ENCODE peak calls at places on chromosomes 4 and X, in ten cellular contexts. One of them, this sample, is unnamed.

GRCh38 chr4:83866821-83867220 is 330.9 kb downstream of the GPAT3 start:
- DNase-seq in activated B cell treated with CpG ODN at 0.5 μM for 24 hours: no peak
- DNase-seq in T47D: no peak
- DNase-seq in NT2/D1: no peak
- DNase-seq in posterior cingulate gyrus: no peak
- DNase-seq in glutamatergic neuron: no peak
- DNase-seq in omental fat pad: no peak
- DNase-seq in germinal center: no peak
- DNase-seq in LHCN-M2: no peak
- DNase-seq in glomerular endothelial cell: no peak
- DNase-seq in this sample: no peak

GRCh38 chr4:144872508-144873293 is 225.3 kb downstream of the ANAPC10 start:
- DNase-seq in omental fat pad: no peak
- DNase-seq in glomerular endothelial cell: no peak
- DNase-seq in germinal center: no peak
- DNase-seq in glutamatergic neuron: no peak
- DNase-seq in activated B cell treated with CpG ODN at 0.5 μM for 24 hours: no peak
- DNase-seq in LHCN-M2: no peak
- DNase-seq in NT2/D1: no peak
- DNase-seq in T47D: no peak
- DNase-seq in posterior cingulate gyrus: no peak
- DNase-seq in this sample: no peak

GRCh38 chrX:40164751-40165150 is 67.0 kb upstream of the BCOR start:
- DNase-seq in glomerular endothelial cell: no peak
- DNase-seq in activated B cell treated with CpG ODN at 0.5 μM for 24 hours: no peak
- DNase-seq in omental fat pad: no peak
- DNase-seq in germinal center: no peak
- DNase-seq in NT2/D1: no peak
- DNase-seq in LHCN-M2: no peak
- DNase-seq in T47D: no peak
- DNase-seq in glutamatergic neuron: no peak
- DNase-seq in posterior cingulate gyrus: no peak
- DNase-seq in this sample: no peak

GRCh38 chr4:22190855-22191254 is 242.3 kb upstream of the KCNIP4 start:
- DNase-seq in NT2/D1: no peak
- DNase-seq in glutamatergic neuron: no peak
- DNase-seq in LHCN-M2: peak
- DNase-seq in activated B cell treated with CpG ODN at 0.5 μM for 24 hours: no peak
- DNase-seq in posterior cingulate gyrus: no peak
- DNase-seq in T47D: no peak
- DNase-seq in glomerular endothelial cell: no peak
- DNase-seq in germinal center: no peak
- DNase-seq in omental fat pad: no peak
- DNase-seq in this sample: peak

GRCh38 chr4:41882622-41883347 is 52.4 kb upstream of the TMEM33 start:
- DNase-seq in posterior cingulate gyrus: no peak
- DNase-seq in activated B cell treated with CpG ODN at 0.5 μM for 24 hours: no peak
- DNase-seq in NT2/D1: no peak
- DNase-seq in omental fat pad: no peak
- DNase-seq in germinal center: peak
- DNase-seq in LHCN-M2: peak
- DNase-seq in glutamatergic neuron: peak
- DNase-seq in T47D: peak
- DNase-seq in glomerular endothelial cell: no peak
- DNase-seq in this sample: peak

GRCh38 chrX:52262195-52262546 is 77.5 kb downstream of the MAGED4 start:
- DNase-seq in T47D: no peak
- DNase-seq in germinal center: no peak
- DNase-seq in LHCN-M2: no peak
- DNase-seq in activated B cell treated with CpG ODN at 0.5 μM for 24 hours: no peak
- DNase-seq in posterior cingulate gyrus: no peak
- DNase-seq in glomerular endothelial cell: no peak
- DNase-seq in glutamatergic neuron: no peak
- DNase-seq in NT2/D1: no peak
- DNase-seq in omental fat pad: no peak
- DNase-seq in this sample: no peak

GRCh38 chr4:65241257-65241997 is 428.9 kb downstream of the EPHA5 start:
- DNase-seq in germinal center: no peak
- DNase-seq in omental fat pad: no peak
- DNase-seq in activated B cell treated with CpG ODN at 0.5 μM for 24 hours: no peak
- DNase-seq in posterior cingulate gyrus: no peak
- DNase-seq in glutamatergic neuron: no peak
- DNase-seq in glomerular endothelial cell: no peak
- DNase-seq in NT2/D1: no peak
- DNase-seq in T47D: no peak
- DNase-seq in LHCN-M2: no peak
- DNase-seq in this sample: no peak

GRCh38 chr4:83498187-83498586 is 13.3 kb upstream of the ABRAXAS1 start:
- DNase-seq in omental fat pad: no peak
- DNase-seq in activated B cell treated with CpG ODN at 0.5 μM for 24 hours: no peak
- DNase-seq in NT2/D1: no peak
- DNase-seq in LHCN-M2: no peak
- DNase-seq in posterior cingulate gyrus: no peak
- DNase-seq in glomerular endothelial cell: no peak
- DNase-seq in germinal center: no peak
- DNase-seq in glutamatergic neuron: no peak
- DNase-seq in T47D: no peak
- DNase-seq in this sample: no peak

GRCh38 chr4:30837131-30837539 is 117.0 kb downstream of the PCDH7 start:
- DNase-seq in NT2/D1: peak
- DNase-seq in omental fat pad: no peak
- DNase-seq in activated B cell treated with CpG ODN at 0.5 μM for 24 hours: no peak
- DNase-seq in glutamatergic neuron: no peak
- DNase-seq in LHCN-M2: peak
- DNase-seq in glomerular endothelial cell: no peak
- DNase-seq in T47D: peak
- DNase-seq in posterior cingulate gyrus: no peak
- DNase-seq in germinal center: no peak
- DNase-seq in this sample: no peak

GRCh38 chr4:57405359-57405758 is 295.2 kb upstream of the IGFBP7 start:
- DNase-seq in glomerular endothelial cell: no peak
- DNase-seq in NT2/D1: no peak
- DNase-seq in glutamatergic neuron: no peak
- DNase-seq in activated B cell treated with CpG ODN at 0.5 μM for 24 hours: no peak
- DNase-seq in germinal center: no peak
- DNase-seq in posterior cingulate gyrus: no peak
- DNase-seq in T47D: peak
- DNase-seq in LHCN-M2: no peak
- DNase-seq in omental fat pad: no peak
- DNase-seq in this sample: no peak

GRCh38 chrX:109312757-109313156 is 169.1 kb downstream of the GUCY2F start:
- DNase-seq in posterior cingulate gyrus: no peak
- DNase-seq in omental fat pad: no peak
- DNase-seq in activated B cell treated with CpG ODN at 0.5 μM for 24 hours: no peak
- DNase-seq in T47D: no peak
- DNase-seq in germinal center: no peak
- DNase-seq in glutamatergic neuron: no peak
- DNase-seq in LHCN-M2: no peak
- DNase-seq in glomerular endothelial cell: no peak
- DNase-seq in NT2/D1: no peak
- DNase-seq in this sample: no peak

GRCh38 chr4:11900277-11900676 is 471.6 kb upstream of the HS3ST1 start:
- DNase-seq in posterior cingulate gyrus: no peak
- DNase-seq in omental fat pad: no peak
- DNase-seq in glutamatergic neuron: no peak
- DNase-seq in glomerular endothelial cell: no peak
- DNase-seq in LHCN-M2: no peak
- DNase-seq in germinal center: no peak
- DNase-seq in T47D: no peak
- DNase-seq in NT2/D1: no peak
- DNase-seq in activated B cell treated with CpG ODN at 0.5 μM for 24 hours: no peak
- DNase-seq in this sample: no peak

GRCh38 chr4:148054275-148054674 is 322.4 kb downstream of the ARHGAP10 start:
- DNase-seq in NT2/D1: no peak
- DNase-seq in T47D: no peak
- DNase-seq in glutamatergic neuron: no peak
- DNase-seq in glomerular endothelial cell: no peak
- DNase-seq in omental fat pad: no peak
- DNase-seq in posterior cingulate gyrus: no peak
- DNase-seq in activated B cell treated with CpG ODN at 0.5 μM for 24 hours: no peak
- DNase-seq in LHCN-M2: peak
- DNase-seq in germinal center: no peak
- DNase-seq in this sample: no peak

GRCh38 chr4:118417325-118417724 is 64.5 kb upstream of the PRSS12 start:
- DNase-seq in germinal center: no peak
- DNase-seq in glutamatergic neuron: no peak
- DNase-seq in activated B cell treated with CpG ODN at 0.5 μM for 24 hours: no peak
- DNase-seq in glomerular endothelial cell: no peak
- DNase-seq in posterior cingulate gyrus: no peak
- DNase-seq in NT2/D1: no peak
- DNase-seq in T47D: no peak
- DNase-seq in LHCN-M2: peak
- DNase-seq in omental fat pad: no peak
- DNase-seq in this sample: peak

GRCh38 chrX:57516491-57516890 is 75.3 kb upstream of the ZXDB start:
- DNase-seq in germinal center: no peak
- DNase-seq in activated B cell treated with CpG ODN at 0.5 μM for 24 hours: no peak
- DNase-seq in glutamatergic neuron: no peak
- DNase-seq in LHCN-M2: no peak
- DNase-seq in glomerular endothelial cell: no peak
- DNase-seq in NT2/D1: no peak
- DNase-seq in T47D: no peak
- DNase-seq in posterior cingulate gyrus: no peak
- DNase-seq in omental fat pad: no peak
- DNase-seq in this sample: no peak

GRCh38 chr4:12966741-12967140 is 517.4 kb downstream of the RAB28 start:
- DNase-seq in glutamatergic neuron: no peak
- DNase-seq in germinal center: no peak
- DNase-seq in glomerular endothelial cell: no peak
- DNase-seq in posterior cingulate gyrus: no peak
- DNase-seq in LHCN-M2: no peak
- DNase-seq in activated B cell treated with CpG ODN at 0.5 μM for 24 hours: no peak
- DNase-seq in NT2/D1: no peak
- DNase-seq in omental fat pad: no peak
- DNase-seq in T47D: no peak
- DNase-seq in this sample: no peak

GRCh38 chrX:111254896-111255693 is 15.2 kb downstream of the CAPN6 start:
- DNase-seq in glutamatergic neuron: no peak
- DNase-seq in glomerular endothelial cell: no peak
- DNase-seq in omental fat pad: no peak
- DNase-seq in activated B cell treated with CpG ODN at 0.5 μM for 24 hours: no peak
- DNase-seq in T47D: no peak
- DNase-seq in posterior cingulate gyrus: no peak
- DNase-seq in germinal center: no peak
- DNase-seq in NT2/D1: peak
- DNase-seq in LHCN-M2: no peak
- DNase-seq in this sample: no peak

GRCh38 chr4:14184265-14184664 is 556.7 kb upstream of the BOD1L1 start:
- DNase-seq in LHCN-M2: peak
- DNase-seq in T47D: no peak
- DNase-seq in germinal center: no peak
- DNase-seq in posterior cingulate gyrus: peak
- DNase-seq in NT2/D1: no peak
- DNase-seq in glutamatergic neuron: no peak
- DNase-seq in glomerular endothelial cell: no peak
- DNase-seq in activated B cell treated with CpG ODN at 0.5 μM for 24 hours: no peak
- DNase-seq in omental fat pad: no peak
- DNase-seq in this sample: no peak

GRCh38 chr4:175470141-175470540 is 341.9 kb downstream of the GPM6A start:
- DNase-seq in LHCN-M2: peak
- DNase-seq in NT2/D1: no peak
- DNase-seq in glomerular endothelial cell: no peak
- DNase-seq in T47D: no peak
- DNase-seq in activated B cell treated with CpG ODN at 0.5 μM for 24 hours: no peak
- DNase-seq in glutamatergic neuron: no peak
- DNase-seq in omental fat pad: no peak
- DNase-seq in germinal center: no peak
- DNase-seq in posterior cingulate gyrus: no peak
- DNase-seq in this sample: peak

GRCh38 chr4:36006226-36006625 is 238.1 kb downstream of the ARAP2 start:
- DNase-seq in T47D: no peak
- DNase-seq in glomerular endothelial cell: no peak
- DNase-seq in LHCN-M2: no peak
- DNase-seq in glutamatergic neuron: no peak
- DNase-seq in activated B cell treated with CpG ODN at 0.5 μM for 24 hours: no peak
- DNase-seq in germinal center: no peak
- DNase-seq in posterior cingulate gyrus: no peak
- DNase-seq in NT2/D1: no peak
- DNase-seq in omental fat pad: no peak
- DNase-seq in this sample: no peak

GRCh38 chr4:188735082-188735481 is 595.8 kb downstream of the TRIML1 start:
- DNase-seq in glutamatergic neuron: no peak
- DNase-seq in T47D: no peak
- DNase-seq in NT2/D1: no peak
- DNase-seq in glomerular endothelial cell: no peak
- DNase-seq in omental fat pad: no peak
- DNase-seq in activated B cell treated with CpG ODN at 0.5 μM for 24 hours: no peak
- DNase-seq in germinal center: no peak
- DNase-seq in LHCN-M2: no peak
- DNase-seq in posterior cingulate gyrus: no peak
- DNase-seq in this sample: no peak

GRCh38 chrX:21929209-21929608 is 11.3 kb upstream of the SMS start:
- DNase-seq in NT2/D1: no peak
- DNase-seq in germinal center: no peak
- DNase-seq in omental fat pad: no peak
- DNase-seq in activated B cell treated with CpG ODN at 0.5 μM for 24 hours: no peak
- DNase-seq in glomerular endothelial cell: no peak
- DNase-seq in LHCN-M2: peak
- DNase-seq in posterior cingulate gyrus: no peak
- DNase-seq in T47D: no peak
- DNase-seq in glutamatergic neuron: no peak
- DNase-seq in this sample: no peak

GRCh38 chr4:90099795-90100194 is 27.4 kb upstream of the CCSER1 start:
- DNase-seq in NT2/D1: no peak
- DNase-seq in omental fat pad: no peak
- DNase-seq in posterior cingulate gyrus: no peak
- DNase-seq in germinal center: no peak
- DNase-seq in glomerular endothelial cell: no peak
- DNase-seq in glutamatergic neuron: no peak
- DNase-seq in T47D: no peak
- DNase-seq in activated B cell treated with CpG ODN at 0.5 μM for 24 hours: no peak
- DNase-seq in LHCN-M2: no peak
- DNase-seq in this sample: no peak

GRCh38 chr4:75561789-75562188 is 5.9 kb downstream of the ODAPH start:
- DNase-seq in glomerular endothelial cell: no peak
- DNase-seq in posterior cingulate gyrus: no peak
- DNase-seq in glutamatergic neuron: no peak
- DNase-seq in omental fat pad: no peak
- DNase-seq in activated B cell treated with CpG ODN at 0.5 μM for 24 hours: no peak
- DNase-seq in NT2/D1: peak
- DNase-seq in germinal center: no peak
- DNase-seq in T47D: peak
- DNase-seq in LHCN-M2: no peak
- DNase-seq in this sample: no peak

GRCh38 chr4:125316391-125316780 is 1.6 kb downstream of the FAT4 start:
- DNase-seq in LHCN-M2: no peak
- DNase-seq in glomerular endothelial cell: no peak
- DNase-seq in posterior cingulate gyrus: peak
- DNase-seq in glutamatergic neuron: peak
- DNase-seq in omental fat pad: peak
- DNase-seq in NT2/D1: no peak
- DNase-seq in germinal center: no peak
- DNase-seq in T47D: no peak
- DNase-seq in activated B cell treated with CpG ODN at 0.5 μM for 24 hours: no peak
- DNase-seq in this sample: peak

GRCh38 chrX:23578079-23578478 is 89.2 kb upstream of the PRDX4 start:
- DNase-seq in T47D: no peak
- DNase-seq in glomerular endothelial cell: no peak
- DNase-seq in germinal center: no peak
- DNase-seq in glutamatergic neuron: no peak
- DNase-seq in omental fat pad: no peak
- DNase-seq in activated B cell treated with CpG ODN at 0.5 μM for 24 hours: no peak
- DNase-seq in LHCN-M2: peak
- DNase-seq in NT2/D1: no peak
- DNase-seq in posterior cingulate gyrus: no peak
- DNase-seq in this sample: no peak

GRCh38 chr4:158322119-158322518 is 111.8 kb downstream of the TMEM144 start:
- DNase-seq in LHCN-M2: no peak
- DNase-seq in glomerular endothelial cell: no peak
- DNase-seq in activated B cell treated with CpG ODN at 0.5 μM for 24 hours: no peak
- DNase-seq in posterior cingulate gyrus: no peak
- DNase-seq in T47D: no peak
- DNase-seq in glutamatergic neuron: no peak
- DNase-seq in omental fat pad: no peak
- DNase-seq in germinal center: no peak
- DNase-seq in NT2/D1: no peak
- DNase-seq in this sample: no peak

GRCh38 chr4:87270144-87270543 is 49.7 kb upstream of the KLHL8 start:
- DNase-seq in glomerular endothelial cell: peak
- DNase-seq in omental fat pad: no peak
- DNase-seq in NT2/D1: peak
- DNase-seq in activated B cell treated with CpG ODN at 0.5 μM for 24 hours: no peak
- DNase-seq in posterior cingulate gyrus: no peak
- DNase-seq in T47D: peak
- DNase-seq in LHCN-M2: peak
- DNase-seq in glutamatergic neuron: no peak
- DNase-seq in germinal center: no peak
- DNase-seq in this sample: peak

This sample was measured in HCEC 1CT.